ENCODE peak calls at places on chromosomes 5 and 9, in six cellular contexts. N, C, G, O, P and L are unnamed samples.

GRCh38 chr5:82334856-82335255 is 56.7 kb upstream of the RPS23 start:
- DNase-seq in N (peak; percentile 88), C (no peak), G (no peak), O (no peak), P (peak; percentile 84), L (peak; percentile 98)

GRCh38 chr5:76782444-76782843 is 36.4 kb upstream of the F2RL1 start:
- DNase-seq in N (no peak), C (peak; percentile 89), G (no peak), O (no peak), P (no peak), L (peak; percentile 35)

GRCh38 chr9:99060621-99061020 is 44.3 kb upstream of the TGFBR1 start:
- DNase-seq in N (no peak), C (no peak), G (no peak), O (no peak), P (no peak), L (no peak)

GRCh38 chr5:33490071-33490665 is 49.4 kb downstream of the TARS1 start:
- DNase-seq in N (no peak), C (no peak), G (no peak), O (no peak), P (no peak), L (no peak)

GRCh38 chr9:117034862-117035261 is 347.8 kb downstream of the TRIM32 start:
- DNase-seq in N (peak; percentile 11), C (no peak), G (peak; percentile 34), O (peak; percentile 56), P (no peak), L (no peak)

GRCh38 chr9:138073808-138074207 is 196.2 kb downstream of the CACNA1B start:
- DNase-seq in N (no peak), C (no peak), G (no peak), O (no peak), P (no peak), L (no peak)

GRCh38 chr5:151218177-151218576 is 5.7 kb downstream of the CCDC69 start:
- DNase-seq in N (no peak), C (no peak), G (no peak), O (no peak), P (no peak), L (no peak)

GRCh38 chr5:640461-641330 is 28.6 kb downstream of the CEP72 start:
- DNase-seq in N (no peak), C (no peak), G (no peak), O (no peak), P (no peak), L (no peak)

GRCh38 chr5:177087707-177088005 is 941 bp downstream of the FGFR4 start:
- DNase-seq in N (no peak), C (no peak), G (no peak), O (no peak), P (no peak), L (no peak)

GRCh38 chr5:33343661-33344327 is 97.0 kb upstream of the TARS1 start:
- DNase-seq in N (peak; percentile 89), C (peak; percentile 39), G (peak; percentile 91), O (no peak), P (peak; percentile 86), L (peak; percentile 91)

GRCh38 chr5:79491690-79492317 is 22.1 kb downstream of the HOMER1 start:
- DNase-seq in N (no peak), C (no peak), G (no peak), O (no peak), P (no peak), L (no peak)

GRCh38 chr5:759111-759741 is 25.3 kb downstream of the ZDHHC11B start:
- DNase-seq in N (peak; percentile 39), C (no peak), G (peak; percentile 57), O (peak; percentile 61), P (peak; percentile 25), L (no peak)

GRCh38 chr5:138725153-138725884 is 27.9 kb upstream of the CTNNA1 start:
- DNase-seq in N (peak; percentile 85), C (peak; percentile 42), G (peak; percentile 91), O (peak; percentile 24), P (peak; percentile 38), L (peak; percentile 65)

GRCh38 chr5:83173826-83174225 is 96.5 kb downstream of the XRCC4 start:
- DNase-seq in N (no peak), C (no peak), G (no peak), O (no peak), P (no peak), L (no peak)

GRCh38 chr5:91928751-91929521 is 545.8 kb upstream of the ARRDC3 start:
- DNase-seq in N (peak; percentile 58), C (peak; percentile 28), G (peak; percentile 67), O (no peak), P (peak; percentile 52), L (peak; percentile 23)

GRCh38 chr9:6842584-6842947 is 84.8 kb downstream of the KDM4C start:
- DNase-seq in N (peak; percentile 41), C (peak; percentile 5), G (peak; percentile 55), O (no peak), P (peak; percentile 27), L (peak; percentile 42)

GRCh38 chr5:147404706-147405105 is 105.2 kb downstream of the DPYSL3 start:
- DNase-seq in N (peak; percentile 40), C (no peak), G (no peak), O (no peak), P (no peak), L (no peak)

GRCh38 chr5:179874536-179875292 is 16.1 kb upstream of the MRNIP start:
- DNase-seq in N (no peak), C (no peak), G (no peak), O (no peak), P (no peak), L (no peak)

GRCh38 chr5:60354322-60354721 is 345.6 kb downstream of the DEPDC1B start:
- DNase-seq in N (no peak), C (no peak), G (no peak), O (no peak), P (no peak), L (no peak)

GRCh38 chr9:74309654-74310053 is 187.5 kb upstream of the RORB start:
- DNase-seq in N (no peak), C (no peak), G (no peak), O (no peak), P (no peak), L (no peak)

GRCh38 chr9:128713411-128713780 is 10.5 kb downstream of the ZDHHC12 start:
- DNase-seq in N (no peak), C (no peak), G (no peak), O (no peak), P (no peak), L (no peak)

GRCh38 chr5:75277463-75277862 is 40.8 kb upstream of the ANKRD31 start:
- DNase-seq in N (no peak), C (no peak), G (no peak), O (no peak), P (no peak), L (no peak)

GRCh38 chr5:178123094-178123986 is 7.5 kb upstream of the RMND5B start:
- DNase-seq in N (no peak), C (no peak), G (no peak), O (no peak), P (no peak), L (no peak)

GRCh38 chr9:132610661-132611060 is 28.3 kb downstream of the BARHL1 start:
- DNase-seq in N (no peak), C (no peak), G (no peak), O (no peak), P (no peak), L (no peak)

GRCh38 chr5:107367480-107367879 is 303.3 kb downstream of the EFNA5 start:
- DNase-seq in N (no peak), C (no peak), G (no peak), O (no peak), P (no peak), L (no peak)

GRCh38 chr5:107368593-107368992 is 302.1 kb downstream of the EFNA5 start:
- DNase-seq in N (no peak), C (no peak), G (no peak), O (no peak), P (no peak), L (no peak)

GRCh38 chr5:107367919-107368318 is 302.8 kb downstream of the EFNA5 start:
- DNase-seq in N (no peak), C (no peak), G (no peak), O (peak; percentile 43), P (no peak), L (no peak)

GRCh38 chr5:107364443-107365096 is 306.2 kb downstream of the EFNA5 start:
- DNase-seq in N (no peak), C (no peak), G (no peak), O (no peak), P (no peak), L (no peak)

GRCh38 chr5:107365355-107366109 is 305.2 kb downstream of the EFNA5 start:
- DNase-seq in N (no peak), C (peak; percentile 55), G (peak; percentile 3), O (no peak), P (no peak), L (peak; percentile 78)
- H3K9ac ChIP-seq in N (no peak overlapping the region), C (no peak overlapping the region), G (no peak overlapping the region), O (no peak overlapping the region), P (no peak overlapping the region), L (no peak overlapping the region)

DNA sequence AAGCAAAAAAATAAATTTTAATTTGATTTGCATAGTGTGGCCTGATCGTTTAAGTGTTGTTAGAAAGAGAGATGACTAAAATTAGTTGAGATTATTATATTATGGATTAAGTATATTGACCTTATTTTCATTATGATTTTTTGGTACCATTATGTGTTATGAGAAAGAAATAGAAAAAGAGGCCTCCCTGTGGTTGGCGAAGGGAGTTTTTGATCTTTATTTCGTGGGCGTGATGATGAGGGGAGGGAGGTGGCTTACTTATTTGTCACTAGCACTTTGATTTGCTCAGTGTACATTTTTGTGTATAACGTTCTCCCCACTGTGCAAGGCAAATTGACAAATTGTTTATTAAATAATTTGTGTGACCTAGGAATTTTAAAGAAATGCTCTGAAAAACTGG is 2.8 kb downstream of the DAPK1 start:
- DNase-seq in N (peak; percentile 17), C (peak; percentile 54), G (no peak), O (no peak), P (no peak), L (no peak)
- H3K4me1 ChIP-seq in N (no peaks in the 10 kb centered on the region), C (peaks cover 58% of the 10 kb centered on the region), G (no peaks in the 10 kb centered on the region), O (no peaks in the 10 kb centered on the region), P (no peaks in the 10 kb centered on the region), L (peaks cover 3% of the 10 kb centered on the region)

GRCh38 chr9:136339958-136340310 is 12.6 kb downstream of the GPSM1 start:
- DNase-seq in N (no peak), C (no peak), G (no peak), O (no peak), P (no peak), L (no peak)
- H3K36me3 ChIP-seq in N (no peaks in the 10 kb centered on the region), C (peaks cover 5% of the 10 kb centered on the region), G (no peaks in the 10 kb centered on the region), O (peaks cover 75% of the 10 kb centered on the region), P (peaks cover 55% of the 10 kb centered on the region), L (peaks cover 2% of the 10 kb centered on the region)

GRCh38 chr9:114367406-114367805 is 20.4 kb downstream of the AKNA start:
- DNase-seq in N (no peak), C (no peak), G (no peak), O (no peak), P (no peak), L (no peak)

GRCh38 chr9:114365194-114365593 is 22.6 kb downstream of the AKNA start:
- DNase-seq in N (no peak), C (no peak), G (no peak), O (no peak), P (no peak), L (no peak)

GRCh38 chr9:114367823-114368609 is 19.8 kb downstream of the AKNA start:
- DNase-seq in N (no peak), C (no peak), G (no peak), O (no peak), P (no peak), L (no peak)

GRCh38 chr9:114364528-114365041 is 23.2 kb downstream of the AKNA start:
- DNase-seq in N (peak; percentile 30), C (no peak), G (peak; percentile 62), O (no peak), P (no peak), L (no peak)

GRCh38 chr9:114366334-114367128 is 21.3 kb downstream of the AKNA start:
- DNase-seq in N (peak; percentile 84), C (no peak), G (peak; percentile 87), O (no peak), P (peak; percentile 97), L (peak; percentile 91)
- H3K9ac ChIP-seq in N (peak overlapping the region; percentile 9), C (no peak overlapping the region), G (peak overlapping the region; percentile 52), O (no peak overlapping the region), P (no peak overlapping the region), L (no peak overlapping the region)

GRCh38 chr5:32126691-32127090 is 47.4 kb downstream of the GOLPH3 start:
- DNase-seq in N (no peak), C (no peak), G (no peak), O (no peak), P (peak; percentile 42), L (no peak)
- H3K4me1 ChIP-seq in N (no peaks in the 10 kb centered on the region), C (no peaks in the 10 kb centered on the region), G (no peaks in the 10 kb centered on the region), O (no peaks in the 10 kb centered on the region), P (no peaks in the 10 kb centered on the region), L (no peaks in the 10 kb centered on the region)